ENCODE peak calls at places on chromosomes 6 and 20, in ten cellular contexts. Q is right lobe of liver, U is HepG2, B is heart left ventricle, M is Caco-2, W is stomach, P is PC-3, H is spleen, N is lower lobe of right lung, K is mucosa of descending colon. J is an unnamed sample.

GRCh38 chr6:153997221-153997620 is 41.8 kb upstream of the OPRM1 start:
- DNase-seq in N (no peak), Q (no peak), K (no peak), M (no peak), U (no peak), H (no peak), W (no peak), B (no peak), P (no peak), J (no peak)

GRCh38 chr6:19749722-19750121 is 87.4 kb upstream of the ID4 start:
- DNase-seq in Q (no peak), M (no peak), W (no peak), N (no peak), P (no peak), H (no peak), B (no peak), K (no peak), U (no peak), J (no peak)

GRCh38 chr20:44180814-44181213 is 6.2 kb downstream of the JPH2 start:
- DNase-seq in W (no peak), B (peak; percentile 80), Q (no peak), H (no peak), P (no peak), M (peak; percentile 85), K (peak; percentile 13), N (no peak), U (no peak), J (no peak)

GRCh38 chr6:1105833-1106400 is 206.0 kb upstream of the FOXQ1 start:
- DNase-seq in N (no peak), M (no peak), W (no peak), B (no peak), P (no peak), U (no peak), H (no peak), K (no peak), Q (no peak), J (no peak)

GRCh38 chr6:108002365-108003221 is 44.6 kb upstream of the SEC63 start:
- DNase-seq in H (no peak), M (peak; percentile 64), P (peak; percentile 48), W (peak; percentile 31), K (peak; percentile 82), U (peak; percentile 98), Q (no peak), N (no peak), B (no peak), J (no peak)

GRCh38 chr6:89393659-89394058 is 18.4 kb downstream of the RRAGD start:
- DNase-seq in Q (no peak), N (no peak), M (no peak), P (no peak), K (no peak), U (no peak), B (no peak), H (no peak), W (no peak), J (no peak)

GRCh38 chr6:43274916-43275597 is 23.0 kb upstream of the SLC22A7 start:
- DNase-seq in H (no peak), W (peak; percentile 55), K (peak; percentile 81), U (peak; percentile 67), M (peak; percentile 63), P (no peak), N (no peak), Q (peak; percentile 89), B (no peak), J (no peak)

GRCh38 chr6:40986871-40987270 is 52.1 kb downstream of the UNC5CL start:
- DNase-seq in U (no peak), P (no peak), N (no peak), H (no peak), K (no peak), M (no peak), Q (no peak), B (no peak), W (no peak), J (no peak)

GRCh38 chr20:1360094-1360493 is 31.2 kb upstream of the SDCBP2 start:
- DNase-seq in B (no peak), W (no peak), U (no peak), M (no peak), H (no peak), P (no peak), Q (no peak), K (no peak), N (no peak), J (no peak)

GRCh38 chr6:25713802-25714201 is 40.7 kb upstream of the SLC17A4 start:
- DNase-seq in W (no peak), P (no peak), U (no peak), K (no peak), B (no peak), Q (no peak), N (no peak), M (no peak), H (no peak), J (no peak)

GRCh38 chr6:12312736-12313135 is 22.6 kb downstream of the EDN1 start:
- DNase-seq in M (no peak), U (no peak), N (no peak), H (no peak), W (no peak), K (no peak), B (no peak), P (no peak), Q (no peak), J (no peak)

GRCh38 chr20:23417861-23418260 is 3.4 kb downstream of the NAPB start:
- DNase-seq in P (no peak), Q (no peak), U (no peak), N (no peak), M (no peak), K (no peak), W (no peak), H (no peak), B (no peak), J (no peak)

GRCh38 chr6:40340196-40340595 is 247.0 kb downstream of the LRFN2 start:
- DNase-seq in K (no peak), Q (no peak), H (no peak), N (no peak), P (no peak), W (no peak), B (no peak), U (no peak), M (no peak), J (no peak)

GRCh38 chr6:157505912-157506491 is 125.0 kb downstream of the ZDHHC14 start:
- DNase-seq in Q (no peak), M (no peak), W (no peak), B (no peak), K (no peak), N (no peak), H (no peak), U (no peak), P (no peak), J (no peak)

GRCh38 chr6:41637179-41638001 is 878 bp upstream of the MDFI start:
- DNase-seq in P (peak; percentile 66), N (peak; percentile 48), K (no peak), M (no peak), U (no peak), B (no peak), H (peak; percentile 58), Q (no peak), W (peak; percentile 41), J (no peak)

GRCh38 chr6:90369024-90369519 is 72.4 kb upstream of the BACH2 start:
- DNase-seq in U (peak; percentile 20), Q (no peak), K (peak; percentile 51), P (peak; percentile 98), B (peak; percentile 54), M (peak; percentile 61), H (no peak), W (peak; percentile 27), N (no peak), J (peak; percentile 43)

GRCh38 chr6:112934433-112935327 is 587.5 kb downstream of the RFPL4B start:
- DNase-seq in N (no peak), U (no peak), B (no peak), M (no peak), W (no peak), P (no peak), Q (no peak), K (no peak), H (no peak), J (no peak)

GRCh38 chr6:158854214-158855101 is 35.3 kb upstream of the EZR start:
- DNase-seq in M (no peak), K (no peak), P (peak; percentile 44), B (no peak), N (no peak), H (no peak), W (no peak), Q (no peak), U (peak; percentile 35), J (no peak)

GRCh38 chr6:7750183-7750582 is 24.3 kb downstream of the BMP6 start:
- DNase-seq in K (no peak), U (no peak), Q (no peak), W (no peak), M (no peak), H (no peak), P (no peak), N (no peak), B (no peak), J (no peak)

GRCh38 chr20:3998998-3999397 is 16.4 kb downstream of the RNF24 start:
- DNase-seq in K (no peak), M (no peak), N (no peak), P (no peak), U (no peak), B (no peak), Q (no peak), H (no peak), W (no peak), J (no peak)
- H3K4me1 ChIP-seq in K (no peaks in the 10 kb centered on the region), M (no peaks in the 10 kb centered on the region), N (no peaks in the 10 kb centered on the region), P (peaks cover 11% of the 10 kb centered on the region), U (peaks cover 5% of the 10 kb centered on the region), B (peaks cover 12% of the 10 kb centered on the region), Q (no peaks in the 10 kb centered on the region), H (no peaks in the 10 kb centered on the region), W (no peaks in the 10 kb centered on the region), J (no peaks in the 10 kb centered on the region)

GRCh38 chr20:24780648-24781047 is 168.4 kb upstream of the CST7 start:
- DNase-seq in M (no peak), U (no peak), N (peak; percentile 27), H (peak; percentile 51), W (no peak), K (no peak), B (no peak), P (no peak), Q (no peak), J (no peak)
- H3K4me1 ChIP-seq in M (no peaks in the 10 kb centered on the region), U (no peaks in the 10 kb centered on the region), N (no peaks in the 10 kb centered on the region), H (no peaks in the 10 kb centered on the region), W (no peaks in the 10 kb centered on the region), K (no peaks in the 10 kb centered on the region), B (no peaks in the 10 kb centered on the region), P (peaks cover 8% of the 10 kb centered on the region), Q (no peaks in the 10 kb centered on the region), J (no peaks in the 10 kb centered on the region)

DNA sequence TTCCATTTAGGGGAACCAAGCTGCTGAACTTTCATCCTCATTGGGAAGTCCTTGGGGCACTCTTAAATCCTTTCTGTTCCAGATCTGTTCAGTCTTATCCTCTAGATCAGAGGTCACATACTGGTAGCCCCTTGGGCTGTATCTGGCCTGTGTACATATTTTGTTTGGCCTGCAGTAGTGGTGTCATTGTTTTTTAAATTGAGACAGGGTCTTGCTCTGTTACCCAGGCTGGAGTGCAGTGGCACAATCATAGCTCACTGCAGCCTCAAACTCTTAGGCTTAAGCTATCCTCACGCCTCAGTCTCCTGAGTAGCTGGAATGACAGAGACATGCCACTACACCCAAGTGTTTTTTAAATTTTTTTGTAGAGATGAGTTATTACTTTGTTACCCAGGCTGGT is 14.8 kb downstream of the RALY start:
- DNase-seq in Q (no peak), M (no peak), N (no peak), U (no peak), B (no peak), P (no peak), W (no peak), H (no peak), K (no peak), J (no peak)
- H3K4me1 ChIP-seq in Q (peaks cover 24% of the 10 kb centered on the region), M (peaks cover 22% of the 10 kb centered on the region), N (peaks cover 70% of the 10 kb centered on the region), U (peaks cover 98% of the 10 kb centered on the region), B (peaks cover 56% of the 10 kb centered on the region), P (no peaks in the 10 kb centered on the region), W (peaks cover 3% of the 10 kb centered on the region), H (peaks cover 30% of the 10 kb centered on the region), K (peaks cover 31% of the 10 kb centered on the region), J (peaks cover 4% of the 10 kb centered on the region)

GRCh38 chr20:63129376-63129965 is 86.5 kb downstream of the YTHDF1 start:
- DNase-seq in H (peak; percentile 22), B (peak; percentile 1), Q (peak; percentile 5), K (no peak), M (no peak), P (peak; percentile 22), W (no peak), N (no peak), U (no peak), J (no peak)
- H3K4me1 ChIP-seq in H (no peaks in the 10 kb centered on the region), B (no peaks in the 10 kb centered on the region), Q (no peaks in the 10 kb centered on the region), K (no peaks in the 10 kb centered on the region), M (no peaks in the 10 kb centered on the region), P (peaks cover 23% of the 10 kb centered on the region), W (no peaks in the 10 kb centered on the region), N (no peaks in the 10 kb centered on the region), U (no peaks in the 10 kb centered on the region), J (peaks cover 3% of the 10 kb centered on the region)

J was measured in iPS DF 6.9.